ENCODE peak calls at places on chromosomes 3 and 15, in nine cellular contexts. Z is non-pigmented ciliary epithelial cell, R is SW480, B is NCI-H1436, N is LoVo, C is NCI-H460, Q is activated gamma-delta T cell, L is NCI-H510A, M is endothelial cell of umbilical vein. U is an unnamed sample.

GRCh38 chr15:83305696-83306291 is 21.3 kb upstream of the BNC1 start:
- DNase-seq in C (no peak), Z (no peak), Q (no peak), B (no peak), N (no peak), R (peak), L (no peak), M (no peak), U (no peak)

GRCh38 chr3:42686832-42687650 is 1.7 kb downstream of the KLHL40 start:
- DNase-seq in C (no peak), L (no peak), M (no peak), R (no peak), N (no peak), B (no peak), Q (no peak), Z (no peak), U (no peak)

GRCh38 chr3:44000586-44000985 is 241.1 kb upstream of the TOPAZ1 start:
- DNase-seq in N (peak), Z (no peak), C (no peak), R (peak), M (no peak), L (no peak), B (no peak), Q (no peak), U (no peak)

GRCh38 chr3:20569310-20569709 is 383.3 kb upstream of the SGO1 start:
- DNase-seq in M (no peak), Q (no peak), Z (no peak), C (no peak), B (no peak), N (no peak), R (no peak), L (no peak), U (no peak)

GRCh38 chr3:65596511-65597224 is 442.1 kb downstream of the MAGI1 start:
- DNase-seq in M (no peak), R (no peak), L (no peak), C (no peak), Z (no peak), B (no peak), Q (no peak), N (no peak), U (no peak)

GRCh38 chr3:76026379-76026778 is 241.0 kb upstream of the ZNF717 start:
- DNase-seq in R (no peak), M (no peak), C (no peak), N (no peak), B (no peak), Q (no peak), Z (no peak), L (no peak), U (no peak)

GRCh38 chr3:42025388-42026138 is 63.7 kb upstream of the ULK4 start:
- DNase-seq in M (peak), C (peak), R (peak), B (no peak), L (peak), N (no peak), Z (peak), Q (no peak), U (peak)

GRCh38 chr3:23686535-23686934 is 119.2 kb upstream of the UBE2E1 start:
- DNase-seq in Q (no peak), C (no peak), N (no peak), B (no peak), Z (no peak), M (no peak), R (no peak), L (no peak), U (no peak)

GRCh38 chr3:48552111-48552911 is 4.3 kb downstream of the PFKFB4 start:
- DNase-seq in M (no peak), C (no peak), N (no peak), Q (no peak), R (no peak), L (peak), Z (no peak), B (no peak), U (no peak)

GRCh38 chr3:143697975-143698374 is 150.3 kb downstream of the SLC9A9 start:
- DNase-seq in L (no peak), N (no peak), R (no peak), B (no peak), M (no peak), Z (no peak), C (no peak), Q (no peak), U (no peak)

GRCh38 chr3:69458798-69459197 is 72.9 kb upstream of the FRMD4B start:
- DNase-seq in M (peak), B (no peak), Q (no peak), L (no peak), C (no peak), Z (no peak), R (no peak), N (no peak), U (no peak)

U was measured in D341Med.